ENCODE peak calls at places on chromosomes 7 and 10, in seven cellular contexts. One of them, this sample, is unnamed.

GRCh38 chr10:117936136-117936535 is 110.6 kb downstream of the RAB11FIP2 start:
- DNase-seq in GM13977: no peak
- DNase-seq in T-helper 9 cell: no peak
- DNase-seq in occipital lobe: no peak
- DNase-seq in NCI-H2081: no peak
- DNase-seq in NCI-H1694 treated with DMSO at 0.1 percent for 48 hours: no peak
- DNase-seq in ecto neural progenitor cell: no peak
- DNase-seq in this sample: no peak

GRCh38 chr7:116522247-116522646 is 2.6 kb upstream of the CAV1 start:
- DNase-seq in NCI-H2081: no peak
- DNase-seq in ecto neural progenitor cell: no peak
- DNase-seq in GM13977: no peak
- DNase-seq in T-helper 9 cell: no peak
- DNase-seq in NCI-H1694 treated with DMSO at 0.1 percent for 48 hours: no peak
- DNase-seq in occipital lobe: no peak
- DNase-seq in this sample: no peak

GRCh38 chr10:120824864-120825263 is 26.3 kb upstream of the WDR11 start:
- DNase-seq in GM13977: peak
- DNase-seq in occipital lobe: no peak
- DNase-seq in ecto neural progenitor cell: peak
- DNase-seq in T-helper 9 cell: no peak
- DNase-seq in NCI-H1694 treated with DMSO at 0.1 percent for 48 hours: no peak
- DNase-seq in NCI-H2081: no peak
- DNase-seq in this sample: no peak

GRCh38 chr7:44096326-44096881 is 7.7 kb upstream of the AEBP1 start:
- DNase-seq in occipital lobe: no peak
- DNase-seq in NCI-H2081: no peak
- DNase-seq in ecto neural progenitor cell: no peak
- DNase-seq in GM13977: no peak
- DNase-seq in NCI-H1694 treated with DMSO at 0.1 percent for 48 hours: no peak
- DNase-seq in T-helper 9 cell: no peak
- DNase-seq in this sample: no peak

GRCh38 chr7:50153141-50153540 is 60.1 kb upstream of the ZPBP start:
- DNase-seq in NCI-H1694 treated with DMSO at 0.1 percent for 48 hours: no peak
- DNase-seq in NCI-H2081: no peak
- DNase-seq in T-helper 9 cell: no peak
- DNase-seq in GM13977: no peak
- DNase-seq in occipital lobe: no peak
- DNase-seq in ecto neural progenitor cell: no peak
- DNase-seq in this sample: no peak

GRCh38 chr7:75762350-75762917 is 9.6 kb downstream of the CCL26 start:
- DNase-seq in NCI-H1694 treated with DMSO at 0.1 percent for 48 hours: peak
- DNase-seq in ecto neural progenitor cell: no peak
- DNase-seq in T-helper 9 cell: no peak
- DNase-seq in occipital lobe: no peak
- DNase-seq in NCI-H2081: peak
- DNase-seq in GM13977: peak
- DNase-seq in this sample: peak

GRCh38 chr10:101139421-101139911 is 8.4 kb downstream of the TLX1 start:
- DNase-seq in ecto neural progenitor cell: peak
- DNase-seq in T-helper 9 cell: no peak
- DNase-seq in NCI-H1694 treated with DMSO at 0.1 percent for 48 hours: no peak
- DNase-seq in GM13977: peak
- DNase-seq in occipital lobe: no peak
- DNase-seq in NCI-H2081: no peak
- DNase-seq in this sample: no peak

GRCh38 chr7:55349126-55349525 is 16.0 kb upstream of the LANCL2 start:
- DNase-seq in GM13977: no peak
- DNase-seq in occipital lobe: no peak
- DNase-seq in NCI-H1694 treated with DMSO at 0.1 percent for 48 hours: peak
- DNase-seq in ecto neural progenitor cell: no peak
- DNase-seq in T-helper 9 cell: no peak
- DNase-seq in NCI-H2081: no peak
- DNase-seq in this sample: no peak

GRCh38 chr7:140645166-140645565 is 4.6 kb upstream of the DENND2A start:
- DNase-seq in T-helper 9 cell: no peak
- DNase-seq in GM13977: no peak
- DNase-seq in ecto neural progenitor cell: no peak
- DNase-seq in NCI-H2081: no peak
- DNase-seq in NCI-H1694 treated with DMSO at 0.1 percent for 48 hours: no peak
- DNase-seq in occipital lobe: no peak
- DNase-seq in this sample: no peak

GRCh38 chr7:117656806-117657205 is 177.0 kb downstream of the CFTR start:
- DNase-seq in occipital lobe: no peak
- DNase-seq in NCI-H1694 treated with DMSO at 0.1 percent for 48 hours: no peak
- DNase-seq in NCI-H2081: no peak
- DNase-seq in GM13977: no peak
- DNase-seq in T-helper 9 cell: no peak
- DNase-seq in ecto neural progenitor cell: no peak
- DNase-seq in this sample: no peak

GRCh38 chr10:32332299-32332750 is 14.6 kb downstream of the EPC1 start:
- DNase-seq in GM13977: peak
- DNase-seq in NCI-H1694 treated with DMSO at 0.1 percent for 48 hours: no peak
- DNase-seq in T-helper 9 cell: peak
- DNase-seq in NCI-H2081: no peak
- DNase-seq in occipital lobe: no peak
- DNase-seq in ecto neural progenitor cell: no peak
- DNase-seq in this sample: no peak

GRCh38 chr7:149856-150636 is 42.3 kb upstream of the FAM20C start:
- DNase-seq in NCI-H2081: no peak
- DNase-seq in GM13977: no peak
- DNase-seq in NCI-H1694 treated with DMSO at 0.1 percent for 48 hours: no peak
- DNase-seq in occipital lobe: no peak
- DNase-seq in T-helper 9 cell: peak
- DNase-seq in ecto neural progenitor cell: peak
- DNase-seq in this sample: peak

GRCh38 chr10:102231357-102232318 is 5.5 kb downstream of the ELOVL3 start:
- DNase-seq in NCI-H2081: peak
- DNase-seq in NCI-H1694 treated with DMSO at 0.1 percent for 48 hours: peak
- DNase-seq in GM13977: peak
- DNase-seq in T-helper 9 cell: peak
- DNase-seq in occipital lobe: no peak
- DNase-seq in ecto neural progenitor cell: peak
- DNase-seq in this sample: peak